ENCODE peak calls at places on chromosomes 16 and 17, in five cellular contexts. One of them, this sample, is unnamed.

GRCh38 chr17:36105718-36106117 is 2.1 kb downstream of the CCL4 start:
- DNase-seq in heart right ventricle: no peak
- DNase-seq in cardiac muscle cell: no peak
- DNase-seq in BE2C: no peak
- DNase-seq in bronchial epithelial cell: no peak
- DNase-seq in this sample: no peak

GRCh38 chr17:20203021-20203420 is 193.9 kb downstream of the SPECC1 start:
- DNase-seq in heart right ventricle: no peak
- DNase-seq in cardiac muscle cell: no peak
- DNase-seq in BE2C: no peak
- DNase-seq in bronchial epithelial cell: peak; percentile 58
- DNase-seq in this sample: no peak

GRCh38 chr16:12184419-12184831 is 207.9 kb downstream of the SNX29 start:
- DNase-seq in heart right ventricle: no peak
- DNase-seq in cardiac muscle cell: no peak
- DNase-seq in BE2C: no peak
- DNase-seq in bronchial epithelial cell: peak; percentile 73
- DNase-seq in this sample: no peak

GRCh38 chr17:17326275-17326875 is 23.2 kb downstream of the NT5M start:
- DNase-seq in heart right ventricle: no peak
- DNase-seq in cardiac muscle cell: no peak
- DNase-seq in BE2C: no peak
- DNase-seq in bronchial epithelial cell: no peak
- DNase-seq in this sample: no peak

GRCh38 chr17:38428150-38428642 is at the start of gene ARHGAP23:
- DNase-seq in heart right ventricle: peak; percentile 77
- DNase-seq in cardiac muscle cell: peak; percentile 73
- DNase-seq in BE2C: peak; percentile 51
- DNase-seq in bronchial epithelial cell: no peak
- DNase-seq in this sample: peak; percentile 86

GRCh38 chr16:74743668-74744299 is 30.8 kb downstream of the FA2H start:
- DNase-seq in heart right ventricle: no peak
- DNase-seq in cardiac muscle cell: no peak
- DNase-seq in BE2C: peak; percentile 50
- DNase-seq in bronchial epithelial cell: peak; percentile 98
- DNase-seq in this sample: peak; percentile 81

GRCh38 chr17:17186051-17186450 is 20.1 kb downstream of the PLD6 start:
- DNase-seq in heart right ventricle: no peak
- DNase-seq in cardiac muscle cell: peak; percentile 24
- DNase-seq in BE2C: no peak
- DNase-seq in bronchial epithelial cell: peak; percentile 96
- DNase-seq in this sample: peak; percentile 79

GRCh38 chr17:17391575-17392370 is 85.0 kb upstream of the MED9 start:
- DNase-seq in heart right ventricle: no peak
- DNase-seq in cardiac muscle cell: no peak
- DNase-seq in BE2C: peak; percentile 37
- DNase-seq in bronchial epithelial cell: no peak
- DNase-seq in this sample: no peak

GRCh38 chr16:48231675-48232214 is 12.4 kb upstream of the LONP2 start:
- DNase-seq in heart right ventricle: peak; percentile 10
- DNase-seq in cardiac muscle cell: peak; percentile 57
- DNase-seq in BE2C: peak; percentile 39
- DNase-seq in bronchial epithelial cell: no peak
- DNase-seq in this sample: no peak

GRCh38 chr17:48016112-48016511 is 21.5 kb downstream of the COPZ2 start:
- DNase-seq in heart right ventricle: no peak
- DNase-seq in cardiac muscle cell: no peak
- DNase-seq in BE2C: peak; percentile 64
- DNase-seq in bronchial epithelial cell: peak; percentile 27
- DNase-seq in this sample: no peak

GRCh38 chr17:1621273-1621954 is 7.2 kb downstream of the SLC43A2 start:
- DNase-seq in heart right ventricle: no peak
- DNase-seq in cardiac muscle cell: no peak
- DNase-seq in BE2C: no peak
- DNase-seq in bronchial epithelial cell: no peak
- DNase-seq in this sample: no peak

GRCh38 chr17:30379303-30380105 is 777 bp downstream of the CPD start:
- DNase-seq in heart right ventricle: peak; percentile 18
- DNase-seq in cardiac muscle cell: peak; percentile 39
- DNase-seq in BE2C: peak; percentile 19
- DNase-seq in bronchial epithelial cell: no peak
- DNase-seq in this sample: peak; percentile 43

GRCh38 chr17:42872251-42872965 is 21.4 kb downstream of the AOC3 start:
- DNase-seq in heart right ventricle: no peak
- DNase-seq in cardiac muscle cell: no peak
- DNase-seq in BE2C: no peak
- DNase-seq in bronchial epithelial cell: no peak
- DNase-seq in this sample: no peak

GRCh38 chr17:58822148-58823050 is 66.7 kb downstream of the PPM1E start:
- DNase-seq in heart right ventricle: no peak
- DNase-seq in cardiac muscle cell: no peak
- DNase-seq in BE2C: peak; percentile 16
- DNase-seq in bronchial epithelial cell: peak; percentile 22
- DNase-seq in this sample: no peak

GRCh38 chr17:79092567-79092966 is 17.9 kb downstream of the ENGASE start:
- DNase-seq in heart right ventricle: no peak
- DNase-seq in cardiac muscle cell: no peak
- DNase-seq in BE2C: no peak
- DNase-seq in bronchial epithelial cell: no peak
- DNase-seq in this sample: no peak

GRCh38 chr17:45869676-45870341 is 24.5 kb upstream of the MAPT start:
- DNase-seq in heart right ventricle: no peak
- DNase-seq in cardiac muscle cell: no peak
- DNase-seq in BE2C: no peak
- DNase-seq in bronchial epithelial cell: no peak
- DNase-seq in this sample: no peak

GRCh38 chr16:31093132-31093703 is 1.4 kb downstream of the VKORC1 start:
- DNase-seq in heart right ventricle: no peak
- DNase-seq in cardiac muscle cell: peak; percentile 10
- DNase-seq in BE2C: peak; percentile 60
- DNase-seq in bronchial epithelial cell: no peak
- DNase-seq in this sample: no peak

GRCh38 chr17:72502111-72502939 is 381.5 kb downstream of the SOX9 start:
- DNase-seq in heart right ventricle: no peak
- DNase-seq in cardiac muscle cell: no peak
- DNase-seq in BE2C: no peak
- DNase-seq in bronchial epithelial cell: peak; percentile 70
- DNase-seq in this sample: no peak

GRCh38 chr17:338442-339192 is 14.0 kb downstream of the RPH3AL start:
- DNase-seq in heart right ventricle: no peak
- DNase-seq in cardiac muscle cell: no peak
- DNase-seq in BE2C: no peak
- DNase-seq in bronchial epithelial cell: no peak
- DNase-seq in this sample: no peak

GRCh38 chr17:45144199-45145034 is 3.9 kb upstream of the HEXIM1 start:
- DNase-seq in heart right ventricle: peak; percentile 53
- DNase-seq in cardiac muscle cell: no peak
- DNase-seq in BE2C: no peak
- DNase-seq in bronchial epithelial cell: no peak
- DNase-seq in this sample: no peak

GRCh38 chr17:56598471-56598870 is 5.0 kb downstream of the NOG start:
- DNase-seq in heart right ventricle: no peak
- DNase-seq in cardiac muscle cell: no peak
- DNase-seq in BE2C: no peak
- DNase-seq in bronchial epithelial cell: no peak
- DNase-seq in this sample: no peak

GRCh38 chr16:76222087-76222486 is 55.1 kb upstream of the CNTNAP4 start:
- DNase-seq in heart right ventricle: no peak
- DNase-seq in cardiac muscle cell: no peak
- DNase-seq in BE2C: no peak
- DNase-seq in bronchial epithelial cell: no peak
- DNase-seq in this sample: no peak

GRCh38 chr17:82243648-82244412 is 15.0 kb downstream of the SLC16A3 start:
- DNase-seq in heart right ventricle: no peak
- DNase-seq in cardiac muscle cell: no peak
- DNase-seq in BE2C: no peak
- DNase-seq in bronchial epithelial cell: peak; percentile 41
- DNase-seq in this sample: peak; percentile 68

GRCh38 chr17:82246040-82246364 is 17.2 kb downstream of the SLC16A3 start:
- DNase-seq in heart right ventricle: no peak
- DNase-seq in cardiac muscle cell: no peak
- DNase-seq in BE2C: no peak
- DNase-seq in bronchial epithelial cell: no peak
- DNase-seq in this sample: peak; percentile 36

GRCh38 chr17:82242977-82243647 is 14.3 kb downstream of the SLC16A3 start:
- DNase-seq in heart right ventricle: peak; percentile 67
- DNase-seq in cardiac muscle cell: no peak
- DNase-seq in BE2C: peak; percentile 61
- DNase-seq in bronchial epithelial cell: peak; percentile 67
- DNase-seq in this sample: peak; percentile 86

GRCh38 chr17:82245144-82246039 is 16.6 kb downstream of the SLC16A3 start:
- DNase-seq in heart right ventricle: no peak
- DNase-seq in cardiac muscle cell: no peak
- DNase-seq in BE2C: peak; percentile 19
- DNase-seq in bronchial epithelial cell: peak; percentile 25
- DNase-seq in this sample: no peak

DNA sequence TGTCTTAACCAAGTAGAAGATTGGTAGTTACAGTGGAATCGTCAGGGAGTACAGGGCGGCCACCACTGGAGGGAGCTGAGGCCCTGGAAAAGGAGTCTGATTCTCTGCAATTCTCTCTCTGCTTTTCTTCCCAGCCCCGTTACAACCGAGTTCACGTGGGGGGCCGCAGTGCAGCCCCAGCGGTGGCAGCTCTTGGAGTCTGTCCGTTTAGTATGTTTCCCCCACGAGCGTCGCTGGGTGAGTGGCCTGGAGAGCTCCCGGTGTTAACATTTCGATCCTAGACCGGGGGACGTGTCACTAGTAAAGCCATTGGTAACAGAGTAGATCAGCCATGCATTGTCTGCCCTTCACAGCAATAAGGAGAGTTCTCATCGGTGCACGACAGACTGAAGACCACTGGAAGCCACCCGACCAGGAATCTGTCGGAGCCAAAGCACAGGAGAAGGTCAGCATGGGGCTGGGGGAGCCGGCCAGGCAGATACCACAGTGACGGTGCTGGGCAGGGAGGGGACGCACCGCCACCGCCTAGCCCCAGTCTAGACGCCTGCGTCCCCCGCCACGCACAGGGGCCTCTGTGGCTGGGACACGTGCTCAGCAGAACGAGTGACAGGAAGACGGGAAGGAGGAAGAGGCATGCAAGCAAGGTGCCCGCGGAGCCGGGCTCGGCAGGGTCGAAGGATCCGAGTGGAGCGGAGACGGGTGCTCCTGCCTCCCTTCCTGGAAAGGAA is 15.7 kb downstream of the SLC16A3 start:
- DNase-seq in heart right ventricle: no peak
- DNase-seq in cardiac muscle cell: no peak
- DNase-seq in BE2C: peak; percentile 69
- DNase-seq in bronchial epithelial cell: no peak
- DNase-seq in this sample: no peak
- H3K36me3 ChIP-seq in heart right ventricle: peaks cover 75% of the 10 kb centered on the region
- H3K36me3 ChIP-seq in cardiac muscle cell: peaks cover 50% of the 10 kb centered on the region
- H3K36me3 ChIP-seq in BE2C: peaks cover 92% of the 10 kb centered on the region
- H3K36me3 ChIP-seq in bronchial epithelial cell: peaks cover 52% of the 10 kb centered on the region
- H3K36me3 ChIP-seq in this sample: peaks cover 7% of the 10 kb centered on the region

GRCh38 chr17:28348979-28349378 is 8.3 kb downstream of the POLDIP2 start:
- DNase-seq in heart right ventricle: no peak
- DNase-seq in cardiac muscle cell: no peak
- DNase-seq in BE2C: no peak
- DNase-seq in bronchial epithelial cell: no peak
- DNase-seq in this sample: no peak

GRCh38 chr17:28345420-28346198 is 10.0 kb downstream of the TNFAIP1 start:
- DNase-seq in heart right ventricle: peak; percentile 57
- DNase-seq in cardiac muscle cell: no peak
- DNase-seq in BE2C: no peak
- DNase-seq in bronchial epithelial cell: no peak
- DNase-seq in this sample: no peak

GRCh38 chr17:28347261-28347891 is 10.0 kb downstream of the POLDIP2 start:
- DNase-seq in heart right ventricle: no peak
- DNase-seq in cardiac muscle cell: no peak
- DNase-seq in BE2C: no peak
- DNase-seq in bronchial epithelial cell: peak; percentile 92
- DNase-seq in this sample: no peak

GRCh38 chr17:28346199-28346580 is 10.6 kb downstream of the TNFAIP1 start:
- DNase-seq in heart right ventricle: no peak
- DNase-seq in cardiac muscle cell: peak; percentile 15
- DNase-seq in BE2C: no peak
- DNase-seq in bronchial epithelial cell: no peak
- DNase-seq in this sample: no peak

DNA sequence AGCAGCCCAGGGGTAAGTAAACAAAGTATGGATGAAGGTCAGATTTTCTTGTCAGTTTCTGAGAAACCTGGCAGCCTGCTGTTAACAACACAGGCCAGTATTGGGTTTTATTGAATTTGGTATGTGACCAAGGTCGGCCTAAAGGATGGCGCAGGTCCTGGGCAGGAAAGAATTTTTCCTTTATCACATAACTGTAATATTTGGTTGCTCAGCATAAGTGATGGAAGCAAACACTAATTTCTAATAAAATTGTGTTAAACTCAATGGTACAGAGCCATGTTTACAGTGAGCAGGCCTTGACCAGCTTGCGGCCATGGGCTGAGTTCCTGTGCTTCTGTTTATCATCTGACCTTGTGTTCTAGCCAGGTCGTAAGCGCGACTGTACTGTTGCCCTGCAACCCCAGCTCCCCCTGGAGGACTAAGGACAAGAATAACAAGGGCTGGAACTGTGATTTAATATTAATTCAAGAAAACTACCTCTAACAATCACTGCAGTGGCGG is 10.5 kb downstream of the POLDIP2 start:
- DNase-seq in heart right ventricle: no peak
- DNase-seq in cardiac muscle cell: peak; percentile 49
- DNase-seq in BE2C: no peak
- DNase-seq in bronchial epithelial cell: no peak
- DNase-seq in this sample: no peak
- H3K36me3 ChIP-seq in heart right ventricle: peaks cover 100% of the 10 kb centered on the region
- H3K36me3 ChIP-seq in cardiac muscle cell: peaks cover 61% of the 10 kb centered on the region
- H3K36me3 ChIP-seq in BE2C: peaks cover 3% of the 10 kb centered on the region
- H3K36me3 ChIP-seq in bronchial epithelial cell: peaks cover 32% of the 10 kb centered on the region
- H3K36me3 ChIP-seq in this sample: no peaks in the 10 kb centered on the region

GRCh38 chr17:11814655-11815262 is 182.5 kb downstream of the ZNF18 start:
- DNase-seq in heart right ventricle: no peak
- DNase-seq in cardiac muscle cell: no peak
- DNase-seq in BE2C: no peak
- DNase-seq in bronchial epithelial cell: no peak
- DNase-seq in this sample: no peak
- H3K36me3 ChIP-seq in heart right ventricle: no peaks in the 10 kb centered on the region
- H3K36me3 ChIP-seq in cardiac muscle cell: no peaks in the 10 kb centered on the region
- H3K36me3 ChIP-seq in BE2C: no peaks in the 10 kb centered on the region
- H3K36me3 ChIP-seq in bronchial epithelial cell: no peaks in the 10 kb centered on the region
- H3K36me3 ChIP-seq in this sample: no peaks in the 10 kb centered on the region

DNA sequence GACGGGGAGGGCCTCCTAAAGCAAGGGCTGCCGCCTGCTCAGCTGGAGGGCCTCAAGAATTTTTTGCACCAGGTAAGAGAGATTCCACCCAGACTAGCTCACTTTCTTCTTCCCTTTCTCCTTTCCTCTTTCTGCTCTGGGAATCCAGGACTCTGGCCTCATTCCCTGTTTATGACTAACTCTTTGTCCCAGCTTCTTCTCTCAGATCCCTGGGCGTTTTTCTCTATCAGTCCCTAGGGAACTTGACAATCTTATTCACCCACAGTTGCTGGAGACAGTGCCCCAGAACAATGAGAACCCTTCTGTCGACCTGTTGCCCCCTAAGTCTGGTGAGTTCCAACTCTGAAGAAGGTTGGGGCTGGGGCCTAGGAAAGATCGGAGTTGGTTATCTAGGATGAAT is 15.6 kb downstream of the CNTROB start:
- DNase-seq in heart right ventricle: no peak
- DNase-seq in cardiac muscle cell: no peak
- DNase-seq in BE2C: no peak
- DNase-seq in bronchial epithelial cell: no peak
- DNase-seq in this sample: no peak
- H3K36me3 ChIP-seq in heart right ventricle: peaks cover 76% of the 10 kb centered on the region
- H3K36me3 ChIP-seq in cardiac muscle cell: peaks cover 50% of the 10 kb centered on the region
- H3K36me3 ChIP-seq in BE2C: peaks cover 3% of the 10 kb centered on the region
- H3K36me3 ChIP-seq in bronchial epithelial cell: peaks cover 25% of the 10 kb centered on the region
- H3K36me3 ChIP-seq in this sample: peaks cover 75% of the 10 kb centered on the region

This sample was measured in left lung.